ENCODE peak calls at places on chromosomes 13 and 19, in five cellular contexts. P is K562, S is H1, T is GM12878, A is HepG2. O is an unnamed sample.

GRCh38 chr19:46198756-46199155 is 30.8 kb upstream of the IGFL1 start:
- DNase-seq in P (no peak), S (no peak), T (no peak), A (no peak), O (no peak)

GRCh38 chr13:111905609-111905945 is 161.4 kb upstream of the SOX1 start:
- DNase-seq in P (no peak), S (no peak), T (no peak), A (no peak), O (no peak)

GRCh38 chr13:52001120-52001731 is 10.0 kb downstream of the ATP7B start:
- DNase-seq in P (peak), S (no peak), T (no peak), A (peak), O (peak)

GRCh38 chr19:41407271-41407670 is 9.7 kb downstream of the BCKDHA start:
- DNase-seq in P (no peak), S (no peak), T (no peak), A (no peak), O (no peak)

GRCh38 chr19:52270266-52270885 is 989 bp downstream of the ZNF766 start:
- DNase-seq in P (peak), S (peak), T (no peak), A (no peak), O (no peak)

GRCh38 chr19:18280247-18281081 is 958 bp downstream of the JUND start:
- DNase-seq in P (peak), S (peak), T (no peak), A (peak), O (no peak)

GRCh38 chr19:17739121-17739875 is 12.0 kb upstream of the FCHO1 start:
- DNase-seq in P (peak), S (no peak), T (peak), A (no peak), O (no peak)

GRCh38 chr19:30287259-30287658 is 84.9 kb upstream of the ZNF536 start:
- DNase-seq in P (no peak), S (no peak), T (no peak), A (no peak), O (no peak)

GRCh38 chr13:70668983-70669382 is 560.7 kb upstream of the KLHL1 start:
- DNase-seq in P (no peak), S (no peak), T (no peak), A (peak), O (no peak)

GRCh38 chr19:19304186-19304975 is 15.9 kb downstream of the SUGP1 start:
- DNase-seq in P (no peak), S (no peak), T (no peak), A (no peak), O (no peak)

GRCh38 chr19:46606681-46607440 is 5.7 kb downstream of the CALM3 start:
- DNase-seq in P (peak), S (no peak), T (no peak), A (no peak), O (no peak)

GRCh38 chr19:41995959-41996797 is 2.1 kb upstream of the ATP1A3 start:
- DNase-seq in P (peak), S (peak), T (no peak), A (no peak), O (no peak)

GRCh38 chr13:20398459-20398858 is 127.2 kb downstream of the CRYL1 start:
- DNase-seq in P (no peak), S (no peak), T (no peak), A (no peak), O (no peak)

GRCh38 chr19:532578-533484 is 1.3 kb downstream of the CDC34 start:
- DNase-seq in P (no peak), S (peak), T (no peak), A (peak), O (peak)

GRCh38 chr19:47074621-47075020 is 26.2 kb upstream of the TMEM160 start:
- DNase-seq in P (no peak), S (no peak), T (no peak), A (no peak), O (no peak)

GRCh38 chr13:111387026-111387871 is 66.8 kb downstream of the TEX29 start:
- DNase-seq in P (no peak), S (no peak), T (no peak), A (no peak), O (no peak)

GRCh38 chr19:47518139-47518538 is 3.3 kb upstream of the NAPA start:
- DNase-seq in P (no peak), S (no peak), T (peak), A (no peak), O (no peak)

DNA sequence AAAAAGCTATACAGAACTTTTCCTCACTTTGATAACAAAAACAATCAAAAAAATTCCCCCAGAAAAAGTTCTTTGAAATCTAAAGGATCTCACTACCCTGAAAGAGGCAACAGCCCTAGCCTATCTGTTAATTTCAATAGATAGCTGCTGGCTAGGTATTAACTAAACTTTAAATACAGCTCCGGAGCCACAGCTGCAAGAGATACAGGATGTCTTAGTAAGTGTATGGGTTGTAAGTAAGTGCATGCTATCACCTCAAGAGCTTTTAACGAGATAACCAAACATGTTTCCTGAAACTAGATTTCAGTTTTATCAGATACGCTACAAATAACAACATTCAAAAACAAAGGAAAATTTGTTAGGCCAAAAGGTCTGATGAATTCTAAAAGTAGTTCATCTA is 148.4 kb downstream of the KLF12 start:
- DNase-seq in P (no peak), S (no peak), T (no peak), A (no peak), O (no peak)
- TF ChIP-seq SP1 in P (no peak), S (no peak), T (no peak), A (no peak), O (no peak)

DNA sequence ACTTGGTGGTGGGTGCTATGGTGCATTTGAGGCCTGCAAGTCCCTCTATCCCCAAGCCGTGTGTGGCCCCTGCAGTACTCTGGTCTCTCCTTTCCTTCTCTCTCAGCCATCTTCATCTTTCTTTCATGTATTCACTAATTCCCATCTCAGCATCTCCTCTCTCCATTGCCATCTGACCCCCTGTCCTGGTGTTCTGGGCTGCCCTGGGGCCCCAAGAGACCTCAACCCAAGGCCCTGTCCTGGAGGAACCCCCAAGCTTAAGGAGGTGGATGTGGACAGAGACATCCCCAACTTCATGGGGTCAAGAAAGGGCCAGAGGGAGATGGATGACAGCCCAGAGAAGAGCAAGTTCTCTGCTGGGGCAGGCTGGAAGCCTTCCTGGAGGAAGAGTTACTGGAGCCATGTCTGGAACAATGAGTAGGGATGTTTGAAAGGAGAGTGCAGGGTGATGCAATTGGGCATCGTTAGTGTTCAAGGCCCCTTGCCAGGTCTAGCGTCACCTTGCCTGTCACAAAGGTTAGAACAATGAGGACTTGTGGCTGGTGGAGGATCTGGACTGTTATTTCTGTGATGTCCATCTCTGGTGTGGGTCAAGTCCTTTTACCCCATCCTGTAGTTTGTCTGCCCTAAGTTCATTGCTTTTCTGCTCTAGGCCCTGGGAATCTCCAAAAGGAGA is 3.5 kb downstream of the CYP4F3 start:
- DNase-seq in P (no peak), S (no peak), T (no peak), A (no peak), O (no peak)
- TF ChIP-seq SIN3A in P (no peak), S (no peak), T (no peak), A (no peak), O (no peak)

DNA sequence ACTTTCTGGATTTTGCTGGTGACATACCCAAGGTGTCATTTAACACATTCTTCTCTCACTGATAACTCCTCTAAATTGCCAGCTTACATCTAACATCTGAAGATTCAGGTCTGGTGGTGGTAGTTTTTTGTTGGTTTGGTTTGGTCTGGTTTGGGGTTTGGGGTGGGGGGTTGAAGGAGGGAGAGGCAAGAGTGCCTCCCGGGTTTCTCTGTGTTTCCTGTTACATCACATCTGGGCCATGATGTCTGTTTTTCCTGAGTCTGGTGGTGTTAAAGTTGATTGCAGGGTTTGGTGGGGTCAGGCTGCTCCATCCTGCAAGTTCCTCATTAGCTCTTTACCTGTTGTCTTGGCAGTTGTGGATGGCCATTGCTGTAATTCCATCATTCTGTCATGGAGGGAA is 155.8 kb upstream of the UBL3 start:
- DNase-seq in P (no peak), S (no peak), T (no peak), A (no peak), O (no peak)
- TF ChIP-seq RAD21 in P (no peak), S (no peak), T (no peak), A (no peak), O (no peak)

GRCh38 chr13:31110169-31110568 is 51.5 kb downstream of the HSPH1 start:
- DNase-seq in P (no peak), S (no peak), T (no peak), A (no peak), O (no peak)

GRCh38 chr13:31110617-31111016 is 51.1 kb downstream of the HSPH1 start:
- DNase-seq in P (no peak), S (no peak), T (no peak), A (no peak), O (no peak)

GRCh38 chr13:31114641-31115040 is 47.1 kb downstream of the HSPH1 start:
- DNase-seq in P (no peak), S (no peak), T (no peak), A (no peak), O (no peak)

GRCh38 chr13:31107109-31107508 is 54.6 kb downstream of the HSPH1 start:
- DNase-seq in P (no peak), S (no peak), T (no peak), A (no peak), O (no peak)

GRCh38 chr13:31111136-31111535 is 50.6 kb downstream of the HSPH1 start:
- DNase-seq in P (no peak), S (no peak), T (no peak), A (no peak), O (no peak)
- TF ChIP-seq SP1 in P (no peak), S (no peak), T (no peak), A (no peak), O (no peak)

GRCh38 chr13:98297043-98297442 is 120.0 kb upstream of the RNF113B start:
- DNase-seq in P (no peak), S (no peak), T (no peak), A (no peak), O (no peak)
- TF ChIP-seq SIN3A in P (no peak), S (no peak), T (no peak), A (no peak), O (no peak)

GRCh38 chr13:45451282-45451681 is 13.5 kb upstream of the COG3 start:
- DNase-seq in P (no peak), S (no peak), T (no peak), A (no peak), O (no peak)

GRCh38 chr13:45456196-45456972 is 8.4 kb upstream of the COG3 start:
- DNase-seq in P (no peak), S (no peak), T (no peak), A (no peak), O (no peak)

GRCh38 chr13:45448965-45449559 is 15.7 kb upstream of the COG3 start:
- DNase-seq in P (no peak), S (no peak), T (no peak), A (peak), O (no peak)

DNA sequence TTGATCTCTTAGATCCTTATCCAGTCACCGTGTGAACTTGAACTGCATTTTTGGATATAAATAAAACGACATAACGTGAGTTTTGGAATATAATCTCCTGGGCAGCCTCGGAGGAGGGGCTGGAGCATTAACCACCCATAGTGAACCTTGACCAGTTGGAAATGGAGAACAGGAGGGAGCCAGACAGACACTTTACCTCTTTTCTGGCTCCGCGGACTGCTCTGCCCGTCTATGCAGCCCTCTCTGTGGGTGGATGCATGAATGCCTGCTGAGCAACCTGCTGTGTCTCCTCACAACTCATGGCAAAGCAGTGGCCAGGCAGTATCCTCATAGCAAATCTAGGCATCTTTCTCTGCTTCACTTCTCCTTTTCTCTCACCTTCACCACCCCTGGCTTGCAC is 10.5 kb upstream of the COG3 start:
- DNase-seq in P (no peak), S (no peak), T (no peak), A (no peak), O (no peak)
- TF ChIP-seq RAD21 in P (no peak), S (no peak), T (no peak), A (no peak), O (no peak)